ENCODE peak calls at places on chromosomes 2 and 18, in seven cellular contexts. U is Caco-2, A is lung, E is lower leg skin, I is Peyer's patch, L is fibroblast of lung, H is cardiac muscle cell. M is an unnamed sample.

GRCh38 chr18:46273861-46274260 is 169.7 kb downstream of the HAUS1 start:
- DNase-seq in I (no peak), L (no peak), U (no peak), H (no peak), E (no peak), A (no peak), M (no peak)

GRCh38 chr18:13603304-13604019 is 122.9 kb downstream of the FAM210A start:
- DNase-seq in A (no peak), U (no peak), I (no peak), L (no peak), H (no peak), E (no peak), M (peak)

GRCh38 chr2:212842544-212843185 is 304.1 kb upstream of the ERBB4 start:
- DNase-seq in U (no peak), A (no peak), H (peak), L (peak), E (no peak), I (no peak), M (no peak)

GRCh38 chr2:109487237-109487869 is 126.4 kb downstream of the SEPTIN10 start:
- DNase-seq in U (no peak), A (no peak), I (no peak), H (peak), E (no peak), L (peak), M (no peak)

GRCh38 chr2:173649527-173650219 is 295.0 kb downstream of the CDCA7 start:
- DNase-seq in E (peak), I (no peak), A (no peak), H (peak), U (no peak), L (peak), M (no peak)

GRCh38 chr18:13199169-13199568 is 19.4 kb upstream of the LDLRAD4 start:
- DNase-seq in H (no peak), E (no peak), U (no peak), L (no peak), A (no peak), I (no peak), M (no peak)

GRCh38 chr18:9047715-9048114 is 54.8 kb upstream of the NDUFV2 start:
- DNase-seq in U (no peak), L (no peak), H (no peak), I (no peak), A (no peak), E (no peak), M (no peak)

GRCh38 chr2:68828887-68829708 is 42.1 kb downstream of the BMP10 start:
- DNase-seq in U (no peak), E (peak), A (peak), L (peak), H (peak), I (peak), M (peak)

GRCh38 chr2:58640042-58640441 is 398.9 kb upstream of the FANCL start:
- DNase-seq in U (no peak), H (no peak), A (no peak), L (no peak), I (no peak), E (no peak), M (no peak)

GRCh38 chr2:179298666-179299065 is 34.0 kb upstream of the SESTD1 start:
- DNase-seq in I (no peak), L (no peak), U (no peak), A (no peak), E (no peak), H (no peak), M (no peak)

GRCh38 chr2:83665894-83666293 is 793.2 kb downstream of the SUCLG1 start:
- DNase-seq in E (no peak), I (no peak), H (peak), L (peak), A (no peak), U (no peak), M (no peak)

GRCh38 chr18:10015941-10016819 is 102.4 kb downstream of the VAPA start:
- DNase-seq in U (peak), I (no peak), L (peak), A (no peak), H (peak), E (no peak), M (no peak)

GRCh38 chr2:212264227-212264626 is 274.4 kb downstream of the ERBB4 start:
- DNase-seq in I (no peak), A (no peak), U (no peak), E (no peak), L (no peak), H (no peak), M (no peak)

GRCh38 chr2:202344178-202344577 is 31.9 kb upstream of the BMPR2 start:
- DNase-seq in I (no peak), U (no peak), H (no peak), A (no peak), E (no peak), L (no peak), M (no peak)

GRCh38 chr2:32136097-32136496 is 29.6 kb upstream of the SLC30A6 start:
- DNase-seq in E (no peak), L (no peak), A (no peak), U (no peak), I (no peak), H (no peak), M (no peak)

GRCh38 chr2:126808929-126809328 is 89.8 kb upstream of the TEX51 start:
- DNase-seq in U (no peak), A (no peak), E (no peak), I (peak), H (no peak), L (no peak), M (no peak)

GRCh38 chr2:127637725-127638252 is 8.2 kb upstream of the GPR17 start:
- DNase-seq in U (peak), H (peak), E (no peak), A (no peak), L (peak), I (no peak), M (no peak)

DNA sequence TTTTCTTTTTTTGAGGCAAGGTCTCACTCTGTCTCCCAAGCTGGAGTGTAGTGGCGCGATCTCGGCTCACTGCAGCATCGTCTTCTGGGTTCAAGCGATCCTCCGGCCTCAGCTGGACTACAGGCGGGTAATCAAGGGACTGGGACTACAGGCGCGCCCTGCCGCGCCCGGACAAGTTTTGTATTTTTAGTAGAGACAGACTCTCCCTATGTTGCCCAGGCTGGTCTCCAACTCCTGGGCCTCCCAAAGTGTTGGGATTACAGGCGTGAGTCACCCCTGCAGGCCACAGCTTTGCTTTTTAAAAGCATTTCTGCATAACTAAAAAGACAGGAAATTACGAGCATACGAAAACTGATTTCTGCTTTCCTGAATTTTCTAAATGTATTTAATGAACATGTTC is 891 bp upstream of the OSBPL1A start:
- DNase-seq in H (peak), L (peak), I (no peak), U (no peak), A (no peak), E (peak), M (no peak)
- H3K4me3 ChIP-seq in H (no peak), L (no peak), I (no peak), U (no peak), A (no peak), E (no peak), M (no peak)

GRCh38 chr2:156321243-156321904 is 11.1 kb downstream of the NR4A2 start:
- DNase-seq in H (no peak), A (no peak), L (no peak), E (no peak), U (no peak), I (no peak), M (no peak)
- H3K4me3 ChIP-seq in H (peak), A (peak), L (peak), E (no peak), U (no peak), I (peak), M (peak)

GRCh38 chr2:238912228-238912915 is 64.5 kb downstream of the TWIST2 start:
- DNase-seq in I (no peak), L (no peak), A (no peak), H (no peak), U (no peak), E (no peak), M (no peak)

GRCh38 chr2:238908960-238909951 is 61.4 kb downstream of the TWIST2 start:
- DNase-seq in H (peak), I (no peak), E (peak), L (peak), A (no peak), U (no peak), M (peak)

GRCh38 chr2:238912916-238913875 is 65.3 kb downstream of the TWIST2 start:
- DNase-seq in U (no peak), A (no peak), L (no peak), I (no peak), H (no peak), E (no peak), M (no peak)

GRCh38 chr2:238910751-238911351 is 63.0 kb downstream of the TWIST2 start:
- DNase-seq in E (no peak), L (no peak), U (no peak), A (no peak), H (no peak), I (no peak), M (no peak)

GRCh38 chr2:238911376-238912227 is 63.7 kb downstream of the TWIST2 start:
- DNase-seq in H (no peak), U (no peak), L (no peak), A (no peak), E (no peak), I (no peak), M (no peak)
- H3K4me3 ChIP-seq in H (no peak), U (no peak), L (no peak), A (no peak), E (no peak), I (no peak), M (no peak)

DNA sequence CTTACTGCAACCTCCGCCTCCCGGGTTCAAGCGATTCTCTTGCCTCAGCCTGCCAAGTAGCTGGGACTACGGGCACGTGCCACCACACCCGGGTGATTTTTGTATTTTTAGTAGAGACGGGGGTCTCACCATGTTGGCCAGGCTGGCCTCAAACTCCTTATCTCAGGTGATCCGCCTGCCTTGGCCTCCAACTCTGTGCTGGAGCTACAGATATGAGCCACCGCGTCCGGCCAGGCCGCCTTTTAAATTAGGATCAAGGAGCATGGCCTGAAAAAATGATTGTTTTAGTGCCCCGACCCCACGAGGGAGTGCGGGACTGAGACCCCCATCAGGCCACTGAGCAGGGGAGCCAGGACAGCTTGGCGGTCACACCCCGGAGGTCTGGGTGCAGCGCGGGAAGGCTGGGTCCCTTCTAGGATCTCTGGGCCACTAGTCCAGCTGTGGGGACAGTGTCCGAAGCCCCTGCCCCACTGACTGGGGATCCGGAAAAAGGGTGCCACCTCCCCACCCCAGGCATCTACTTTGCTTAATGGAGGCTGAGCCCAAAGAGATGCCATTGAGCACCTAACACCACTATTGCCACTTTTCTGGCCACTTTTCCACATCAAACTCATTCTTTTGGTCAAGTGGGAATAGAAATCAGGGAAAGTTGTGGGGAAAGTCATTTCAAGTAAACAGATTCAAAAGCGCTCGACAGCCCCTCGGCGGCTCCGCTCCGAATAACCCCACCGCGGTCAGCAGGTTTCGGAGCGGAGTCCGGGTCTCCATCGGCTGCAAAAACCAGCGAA is 19.7 kb upstream of the DNMT3A start:
- DNase-seq in U (no peak), E (no peak), L (no peak), H (no peak), I (no peak), A (no peak), M (no peak)
- H3K4me3 ChIP-seq in U (peak), E (no peak), L (no peak), H (no peak), I (no peak), A (no peak), M (peak)

GRCh38 chr2:163171786-163172549 is 333.4 kb upstream of the KCNH7 start:
- DNase-seq in L (peak), H (peak), U (no peak), E (no peak), I (no peak), A (no peak), M (no peak)

GRCh38 chr2:163175294-163175693 is 336.7 kb upstream of the KCNH7 start:
- DNase-seq in A (no peak), U (no peak), I (no peak), L (no peak), H (no peak), E (no peak), M (no peak)

DNA sequence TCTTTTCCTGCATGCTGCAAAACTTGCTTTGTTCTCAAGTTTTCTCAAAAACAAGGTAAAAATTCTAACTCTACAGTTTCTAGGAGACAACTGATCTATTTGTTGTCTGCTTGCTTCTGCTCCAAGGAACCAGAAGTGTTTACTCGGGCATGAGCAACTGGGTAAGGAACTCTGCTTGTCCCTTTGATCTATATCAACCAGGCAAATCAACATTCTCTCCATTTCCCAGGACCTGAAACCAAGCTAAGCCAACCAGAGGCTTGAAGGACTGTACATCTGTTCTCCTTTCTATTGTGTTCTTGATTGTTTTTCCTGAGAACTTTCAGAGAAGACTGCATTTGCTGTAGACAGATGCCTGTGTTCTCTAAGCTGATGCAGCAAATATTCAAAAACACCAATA is 335.0 kb upstream of the KCNH7 start:
- DNase-seq in I (no peak), A (no peak), E (no peak), L (no peak), H (no peak), U (no peak), M (no peak)
- H3K4me3 ChIP-seq in I (no peak), A (no peak), E (no peak), L (no peak), H (no peak), U (no peak), M (no peak)

DNA sequence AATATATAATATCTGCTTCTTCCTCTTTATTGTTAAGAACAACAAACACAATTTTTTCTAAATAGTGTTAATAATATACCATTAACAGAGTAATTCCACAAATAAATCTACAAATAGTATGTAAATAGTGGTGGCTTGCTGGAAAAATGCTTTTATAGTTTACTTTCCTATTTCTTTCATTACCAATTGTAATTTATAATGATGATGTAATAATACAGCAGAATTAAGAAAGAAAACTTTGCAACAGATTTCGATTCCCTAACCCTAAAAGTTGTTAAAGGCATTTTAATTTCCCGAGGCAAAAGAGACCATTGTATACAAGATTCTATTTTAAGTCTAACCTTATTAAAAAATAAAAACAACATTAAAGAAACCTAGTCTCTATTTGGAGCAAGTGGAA is 307.9 kb downstream of the CCDC178 start:
- DNase-seq in H (no peak), A (no peak), E (no peak), U (no peak), L (no peak), I (no peak), M (no peak)
- H3K4me3 ChIP-seq in H (no peak), A (no peak), E (no peak), U (no peak), L (no peak), I (no peak), M (no peak)

GRCh38 chr2:20371656-20372055 is 21.0 kb upstream of the PUM2 start:
- DNase-seq in L (no peak), A (no peak), E (no peak), I (no peak), U (no peak), H (peak), M (no peak)
- H3K4me3 ChIP-seq in L (no peak), A (no peak), E (no peak), I (no peak), U (no peak), H (no peak), M (no peak)

DNA sequence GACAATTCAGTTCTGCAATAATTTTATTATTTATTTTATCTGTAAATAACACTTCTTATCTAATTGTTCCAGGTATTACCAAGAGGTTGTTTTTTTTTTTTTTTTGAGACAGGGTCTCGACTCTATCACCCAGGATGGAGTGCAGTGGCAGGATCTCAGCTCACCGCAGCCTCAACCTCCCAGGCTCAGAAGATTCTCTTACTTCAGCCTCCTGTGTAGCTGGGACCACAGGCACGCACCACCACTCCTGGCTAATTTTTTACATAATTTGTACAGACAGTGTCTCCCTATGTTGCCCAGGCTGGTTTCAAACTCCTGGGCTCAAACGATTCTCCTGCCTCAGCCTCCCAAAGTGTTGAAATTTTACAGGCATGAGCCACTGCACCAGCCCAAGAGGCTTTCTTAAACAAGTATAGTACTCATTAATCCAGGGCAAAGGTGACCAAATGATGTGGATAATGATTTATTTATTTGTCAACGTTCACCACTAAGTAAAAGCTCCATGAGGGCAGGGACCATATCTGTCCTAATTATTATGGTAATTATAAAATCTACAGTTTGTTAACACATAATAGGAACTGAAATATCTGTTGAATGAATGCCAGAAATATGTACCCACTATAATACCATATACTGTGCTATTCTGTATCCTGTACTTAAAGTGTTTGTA is 12.0 kb downstream of the STK17B start:
- DNase-seq in L (no peak), A (no peak), I (no peak), E (no peak), H (no peak), U (no peak), M (no peak)
- H3K4me3 ChIP-seq in L (no peak), A (no peak), I (no peak), E (no peak), H (no peak), U (no peak), M (no peak)